ENCODE peak calls at places on chromosomes 6 and 20, in seven cellular contexts. U is mesothelial cell of epicardium, J is GM04504, Q is NCI-H1092 treated with DMSO at 0.1 percent for 48 hours, W is Karpas-422, G is HS-5, C is NCI-H1436. O is an unnamed sample.

GRCh38 chr6:56992703-56993102 is 37.8 kb downstream of the BEND6 start:
- DNase-seq in W (no peak), U (no peak), Q (no peak), C (no peak), G (no peak), J (no peak), O (no peak)

GRCh38 chr6:168272379-168273011 is 47.1 kb downstream of the DACT2 start:
- DNase-seq in C (no peak), Q (no peak), U (no peak), G (no peak), W (no peak), J (no peak), O (no peak)

GRCh38 chr6:17959317-17959716 is 28.1 kb downstream of the KIF13A start:
- DNase-seq in U (no peak), G (no peak), C (no peak), Q (no peak), W (no peak), J (no peak), O (no peak)

GRCh38 chr6:65979120-65979519 is 272.1 kb upstream of the EYS start:
- DNase-seq in Q (no peak), C (no peak), J (peak; percentile 20), U (no peak), G (peak; percentile 35), W (no peak), O (no peak)

GRCh38 chr20:15619816-15620215 is 953.4 kb downstream of the KIF16B start:
- DNase-seq in W (no peak), U (no peak), G (no peak), C (no peak), J (no peak), Q (no peak), O (no peak)

GRCh38 chr6:131640100-131640499 is 3.0 kb downstream of the ENPP3 start:
- DNase-seq in J (no peak), W (no peak), C (no peak), U (no peak), G (no peak), Q (no peak), O (no peak)

GRCh38 chr6:75275067-75275466 is 9.5 kb downstream of the TMEM30A start:
- DNase-seq in W (no peak), U (no peak), C (no peak), Q (no peak), G (peak; percentile 90), J (peak; percentile 62), O (no peak)

GRCh38 chr20:21096321-21097043 is 9.7 kb downstream of the LINC00237 start:
- DNase-seq in C (no peak), Q (peak; percentile 56), G (no peak), W (peak; percentile 85), U (no peak), J (no peak), O (no peak)

GRCh38 chr6:39214846-39215639 is 14.2 kb downstream of the KCNK5 start:
- DNase-seq in G (no peak), U (no peak), J (no peak), C (no peak), Q (peak; percentile 24), W (no peak), O (no peak)

GRCh38 chr6:77511860-77512259 is 48.6 kb upstream of the HTR1B start:
- DNase-seq in J (no peak), Q (no peak), U (no peak), G (no peak), W (no peak), C (no peak), O (no peak)

GRCh38 chr6:109440325-109441068 is at the start of the genes PPIL6 and SMPD2:
- DNase-seq in Q (peak; percentile 79), C (peak; percentile 64), J (peak; percentile 83), G (peak; percentile 39), U (peak; percentile 74), W (peak; percentile 94), O (peak; percentile 75)

GRCh38 chr20:61043681-61044080 is 208.4 kb upstream of the CDH4 start:
- DNase-seq in Q (no peak), C (no peak), U (no peak), J (no peak), W (no peak), G (no peak), O (no peak)

GRCh38 chr6:95087394-95088097 is 489.8 kb upstream of the MANEA start:
- DNase-seq in W (no peak), C (peak; percentile 91), Q (peak; percentile 95), G (peak; percentile 79), U (no peak), J (peak; percentile 1), O (peak; percentile 83)

GRCh38 chr6:113578691-113579090 is 278.5 kb upstream of the MARCKS start:
- DNase-seq in J (no peak), G (no peak), U (no peak), C (no peak), W (no peak), Q (no peak), O (no peak)

GRCh38 chr6:6537488-6537887 is 51.0 kb upstream of the LY86 start:
- DNase-seq in C (no peak), G (no peak), W (no peak), Q (no peak), U (no peak), J (no peak), O (no peak)

GRCh38 chr6:157885211-157885788 is 62.3 kb downstream of the SNX9 start:
- DNase-seq in J (no peak), U (no peak), W (no peak), C (no peak), Q (no peak), G (no peak), O (no peak)

GRCh38 chr20:54340667-54341081 is 132.8 kb downstream of the PFDN4 start:
- DNase-seq in G (peak; percentile 100), Q (no peak), W (no peak), C (no peak), U (no peak), J (no peak), O (no peak)

GRCh38 chr6:49890988-49891387 is 24.7 kb upstream of the CRISP1 start:
- DNase-seq in Q (no peak), W (no peak), C (no peak), J (no peak), U (no peak), G (no peak), O (no peak)

GRCh38 chr6:20056350-20056992 is 155.8 kb downstream of the MBOAT1 start:
- DNase-seq in U (no peak), G (peak; percentile 24), J (peak; percentile 15), Q (peak; percentile 67), W (peak; percentile 72), C (peak; percentile 72), O (peak; percentile 39)

GRCh38 chr20:46807998-46808397 is 86.6 kb upstream of the EYA2 start:
- DNase-seq in J (no peak), G (no peak), C (no peak), Q (no peak), W (no peak), U (no peak), O (no peak)

GRCh38 chr6:71299541-71300470 is 11.2 kb downstream of the OGFRL1 start:
- DNase-seq in U (no peak), G (no peak), C (no peak), J (no peak), W (no peak), Q (no peak), O (no peak)

GRCh38 chr6:157593596-157593995 is 212.6 kb downstream of the ZDHHC14 start:
- DNase-seq in C (no peak), Q (no peak), W (no peak), U (no peak), J (no peak), G (no peak), O (no peak)

GRCh38 chr6:169370666-169371343 is 117.2 kb upstream of the THBS2 start:
- DNase-seq in C (no peak), J (no peak), Q (no peak), U (no peak), W (no peak), G (no peak), O (no peak)

GRCh38 chr6:170030284-170031095 is 260.4 kb downstream of the DLL1 start:
- DNase-seq in U (peak; percentile 5), Q (no peak), W (no peak), G (no peak), C (no peak), J (no peak), O (no peak)

GRCh38 chr20:9500121-9500911 is 14.1 kb upstream of the LAMP5 start:
- DNase-seq in C (no peak), Q (no peak), J (no peak), U (no peak), W (no peak), G (no peak), O (no peak)

GRCh38 chr20:60105404-60105803 is 147.2 kb downstream of the CDH26 start:
- DNase-seq in J (no peak), C (no peak), G (no peak), Q (no peak), U (no peak), W (no peak), O (no peak)

O was measured in NCI-H2227 treated with DMSO at 0.1 percent for 48 hours.